ENCODE peak calls at places on chromosomes 12 and 14, in six cellular contexts. Z is HCT116; Y is endodermal cell; K is CD8-positive, alpha-beta T cell; G is right atrium auricular region; R is fibroblast of mammary gland. A is an unnamed sample.
A peak's percentile ranks its signal among the peaks of the same experiment; 100 is the strongest.

GRCh38 chr12:68375701-68376469 is 43.7 kb upstream of the MDM1 start:
- DNase-seq in Z (no peak), Y (peak; percentile 62), K (no peak), G (no peak), R (peak; percentile 75), A (no peak)

GRCh38 chr12:14716848-14717444 is 20.5 kb upstream of the GUCY2C start:
- DNase-seq in Z (peak; percentile 13), Y (peak; percentile 91), K (peak; percentile 13), G (no peak), R (peak; percentile 57), A (peak; percentile 66)

GRCh38 chr12:95547522-95548055 is 3.7 kb downstream of the USP44 start:
- DNase-seq in Z (no peak), Y (peak; percentile 82), K (no peak), G (no peak), R (peak; percentile 63), A (peak; percentile 63)

GRCh38 chr14:101061411-101062064 is 158.0 kb upstream of the RTL1 start:
- DNase-seq in Z (no peak), Y (no peak), K (no peak), G (no peak), R (no peak), A (no peak)

GRCh38 chr14:32724864-32725550 is 213.7 kb upstream of the NPAS3 start:
- DNase-seq in Z (no peak), Y (peak; percentile 51), K (no peak), G (no peak), R (peak; percentile 85), A (peak; percentile 59)

GRCh38 chr12:33296529-33296928 is 143.1 kb downstream of the SYT10 start:
- DNase-seq in Z (no peak), Y (peak; percentile 50), K (no peak), G (no peak), R (no peak), A (no peak)

GRCh38 chr12:123148223-123148622 is 2.7 kb downstream of the PITPNM2 start:
- DNase-seq in Z (no peak), Y (no peak), K (no peak), G (peak; percentile 56), R (no peak), A (peak; percentile 48)

GRCh38 chr14:106141242-106142220 is 615.1 kb downstream of the TMEM121 start:
- DNase-seq in Z (no peak), Y (no peak), K (no peak), G (no peak), R (no peak), A (no peak)

GRCh38 chr14:105492051-105492965 is 1.3 kb downstream of the TEDC1 start:
- DNase-seq in Z (no peak), Y (peak; percentile 35), K (no peak), G (no peak), R (no peak), A (no peak)

GRCh38 chr12:67811437-67812361 is 163.2 kb downstream of the DYRK2 start:
- DNase-seq in Z (no peak), Y (no peak), K (no peak), G (no peak), R (peak; percentile 96), A (no peak)

GRCh38 chr12:14629832-14630688 is 62.4 kb upstream of the PLBD1 start:
- DNase-seq in Z (peak; percentile 67), Y (peak; percentile 96), K (peak; percentile 42), G (peak; percentile 79), R (peak; percentile 76), A (peak; percentile 75)

GRCh38 chr14:89093083-89093482 is 268.6 kb downstream of the TTC8 start:
- DNase-seq in Z (no peak), Y (no peak), K (no peak), G (no peak), R (peak; percentile 11), A (peak; percentile 38)

GRCh38 chr12:124592050-124592449 is 24.6 kb upstream of the NCOR2 start:
- DNase-seq in Z (no peak), Y (no peak), K (no peak), G (no peak), R (peak; percentile 85), A (no peak)

GRCh38 chr12:109695961-109696461 is 17.6 kb upstream of the FAM222A start:
- DNase-seq in Z (peak; percentile 18), Y (peak; percentile 69), K (no peak), G (no peak), R (no peak), A (peak; percentile 47)

GRCh38 chr14:21999400-21999799 is 325.8 kb upstream of the OR4E1 start:
- DNase-seq in Z (no peak), Y (no peak), K (no peak), G (no peak), R (no peak), A (no peak)

DNA sequence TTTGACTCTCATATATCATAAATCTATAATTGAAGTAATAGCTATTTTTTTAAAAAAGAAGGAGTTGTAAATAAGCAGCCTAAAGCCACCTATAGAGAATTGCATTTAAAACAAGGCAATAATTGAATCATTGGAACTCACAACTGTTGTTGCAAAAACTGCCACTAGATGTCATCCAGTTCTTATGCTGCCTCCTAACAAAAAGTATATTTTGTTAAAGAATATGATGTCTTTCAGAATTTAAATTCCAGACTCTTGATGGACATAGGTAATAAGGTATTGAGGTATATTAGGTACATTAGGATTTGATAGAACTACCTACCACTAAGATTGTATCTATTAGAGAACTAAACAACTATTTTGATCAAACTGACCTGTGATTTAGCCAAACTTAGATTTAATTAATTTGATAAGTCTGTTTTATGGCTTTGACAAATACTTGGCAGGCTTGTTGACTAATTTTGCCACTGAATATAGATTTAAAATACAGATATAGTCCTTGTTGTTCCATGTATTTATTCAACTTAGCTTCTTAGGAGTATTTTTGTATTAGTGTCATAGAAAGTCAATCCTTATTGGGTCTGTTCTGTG is 401.4 kb downstream of the RPL10L start:
- DNase-seq in Z (peak; percentile 19), Y (no peak), K (no peak), G (no peak), R (peak; percentile 37), A (peak; percentile 13)
- TF ChIP-seq CTCF in Z (peak; percentile 39), Y (peak; percentile 83), K (no peak), G (peak; percentile 15), R (peak; percentile 59), A (peak; percentile 45)

GRCh38 chr12:57763881-57764661 is 2.8 kb downstream of the CYP27B1 start:
- DNase-seq in Z (no peak), Y (no peak), K (no peak), G (no peak), R (no peak), A (no peak)

GRCh38 chr12:57766464-57767311 is at the start of gene CYP27B1:
- DNase-seq in Z (no peak), Y (peak; percentile 94), K (no peak), G (no peak), R (peak; percentile 53), A (peak; percentile 79)

GRCh38 chr12:57765698-57766463 is 997 bp downstream of the CYP27B1 start:
- DNase-seq in Z (no peak), Y (peak; percentile 74), K (no peak), G (no peak), R (no peak), A (no peak)

GRCh38 chr12:57765003-57765697 is 1.7 kb downstream of the CYP27B1 start:
- DNase-seq in Z (no peak), Y (peak; percentile 94), K (peak; percentile 52), G (no peak), R (no peak), A (no peak)

GRCh38 chr12:57764662-57765002 is 2.2 kb downstream of the CYP27B1 start:
- DNase-seq in Z (no peak), Y (no peak), K (no peak), G (no peak), R (no peak), A (no peak)
- H3K4me3 ChIP-seq in Z (peak overlapping the region; percentile 81), Y (peak overlapping the region; percentile 75), K (peak overlapping the region; percentile 81), G (peak overlapping the region; percentile 48), R (no peak overlapping the region), A (no peak overlapping the region)

GRCh38 chr12:104339663-104340062 is 36.1 kb downstream of the EID3 start:
- DNase-seq in Z (no peak), Y (no peak), K (no peak), G (no peak), R (peak; percentile 56), A (no peak)
- TF ChIP-seq CTCF in Z (no peak), Y (peak; percentile 21), K (no peak), G (no peak), R (peak; percentile 17), A (no peak)

DNA sequence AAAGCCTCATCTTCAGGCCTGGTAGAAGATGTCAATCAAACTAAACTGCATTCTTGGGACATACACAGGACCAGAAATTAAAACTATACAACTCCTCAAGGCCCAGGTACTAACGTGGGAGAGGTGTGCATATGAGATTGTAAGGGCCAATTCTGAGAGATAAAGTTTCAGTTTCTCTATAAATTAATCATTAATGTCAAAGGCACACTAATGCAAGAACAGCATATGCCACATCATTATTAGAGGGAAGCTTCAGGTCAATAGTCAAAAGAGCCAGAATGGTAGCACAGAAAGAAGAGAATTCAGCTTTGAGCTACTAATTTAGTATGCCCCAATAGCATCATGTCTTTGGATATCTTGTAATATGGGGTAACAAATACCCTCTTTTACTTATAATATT is 744.9 kb upstream of the MGAT4C start:
- DNase-seq in Z (no peak), Y (no peak), K (no peak), G (no peak), R (no peak), A (no peak)
- H3K4me3 ChIP-seq in Z (no peak overlapping the region), Y (no peak overlapping the region), K (no peak overlapping the region), G (no peak overlapping the region), R (no peak overlapping the region), A (no peak overlapping the region)

GRCh38 chr12:47216150-47216677 is 136.5 kb upstream of the AMIGO2 start:
- DNase-seq in Z (no peak), Y (no peak), K (peak; percentile 62), G (no peak), R (no peak), A (no peak)
- TF ChIP-seq CTCF in Z (no peak), Y (no peak), K (no peak), G (no peak), R (no peak), A (no peak)